ENCODE peak calls at places on chromosome 11, in nine cellular contexts. One of them, this sample, is unnamed.

GRCh38 chr11:57640068-57640800 is 9.5 kb downstream of the YPEL4 start:
- DNase-seq in breast epithelium: no peak
- DNase-seq in gastrocnemius medialis: no peak
- DNase-seq in upper lobe of left lung: no peak
- DNase-seq in right lobe of liver: no peak
- DNase-seq in body of pancreas: no peak
- DNase-seq in ovary: no peak
- DNase-seq in stomach: no peak
- DNase-seq in sigmoid colon: no peak
- DNase-seq in this sample: no peak

GRCh38 chr11:26065944-26066343 is 266.0 kb upstream of the ANO3 start:
- DNase-seq in right lobe of liver: no peak
- DNase-seq in body of pancreas: no peak
- DNase-seq in breast epithelium: no peak
- DNase-seq in upper lobe of left lung: no peak
- DNase-seq in stomach: no peak
- DNase-seq in ovary: no peak
- DNase-seq in gastrocnemius medialis: no peak
- DNase-seq in sigmoid colon: no peak
- DNase-seq in this sample: no peak

GRCh38 chr11:64356498-64357411 is 2.2 kb upstream of the RPS6KA4 start:
- DNase-seq in ovary: no peak
- DNase-seq in body of pancreas: peak; percentile 60
- DNase-seq in breast epithelium: no peak
- DNase-seq in gastrocnemius medialis: no peak
- DNase-seq in right lobe of liver: no peak
- DNase-seq in upper lobe of left lung: no peak
- DNase-seq in stomach: peak; percentile 57
- DNase-seq in sigmoid colon: no peak
- DNase-seq in this sample: no peak

GRCh38 chr11:69415411-69416122 is 65.9 kb upstream of the LINC01488 start:
- DNase-seq in gastrocnemius medialis: no peak
- DNase-seq in ovary: no peak
- DNase-seq in stomach: no peak
- DNase-seq in body of pancreas: no peak
- DNase-seq in right lobe of liver: no peak
- DNase-seq in breast epithelium: no peak
- DNase-seq in sigmoid colon: peak; percentile 46
- DNase-seq in upper lobe of left lung: no peak
- DNase-seq in this sample: no peak

GRCh38 chr11:72625746-72626636 is 48.2 kb downstream of the PDE2A start:
- DNase-seq in body of pancreas: peak; percentile 80
- DNase-seq in sigmoid colon: peak; percentile 90
- DNase-seq in right lobe of liver: peak; percentile 82
- DNase-seq in upper lobe of left lung: peak; percentile 87
- DNase-seq in breast epithelium: peak; percentile 39
- DNase-seq in gastrocnemius medialis: no peak
- DNase-seq in stomach: peak; percentile 68
- DNase-seq in ovary: peak; percentile 69
- DNase-seq in this sample: peak; percentile 75

GRCh38 chr11:124538019-124538418 is 5.4 kb downstream of the OR8B12 start:
- DNase-seq in breast epithelium: peak; percentile 79
- DNase-seq in right lobe of liver: no peak
- DNase-seq in body of pancreas: peak; percentile 7
- DNase-seq in sigmoid colon: no peak
- DNase-seq in ovary: no peak
- DNase-seq in stomach: no peak
- DNase-seq in upper lobe of left lung: no peak
- DNase-seq in gastrocnemius medialis: no peak
- DNase-seq in this sample: no peak

GRCh38 chr11:111526501-111526900 is 11.9 kb downstream of the HOATZ start:
- DNase-seq in body of pancreas: no peak
- DNase-seq in ovary: no peak
- DNase-seq in upper lobe of left lung: no peak
- DNase-seq in breast epithelium: no peak
- DNase-seq in sigmoid colon: no peak
- DNase-seq in gastrocnemius medialis: no peak
- DNase-seq in stomach: no peak
- DNase-seq in right lobe of liver: no peak
- DNase-seq in this sample: no peak

GRCh38 chr11:19607656-19608360 is 104.8 kb upstream of the NAV2 start:
- DNase-seq in upper lobe of left lung: no peak
- DNase-seq in stomach: no peak
- DNase-seq in sigmoid colon: no peak
- DNase-seq in breast epithelium: no peak
- DNase-seq in ovary: no peak
- DNase-seq in body of pancreas: no peak
- DNase-seq in gastrocnemius medialis: no peak
- DNase-seq in right lobe of liver: no peak
- DNase-seq in this sample: no peak

GRCh38 chr11:6539748-6540268 is 42.7 kb downstream of the DNHD1 start:
- DNase-seq in stomach: no peak
- DNase-seq in right lobe of liver: no peak
- DNase-seq in upper lobe of left lung: peak; percentile 62
- DNase-seq in body of pancreas: no peak
- DNase-seq in gastrocnemius medialis: no peak
- DNase-seq in breast epithelium: no peak
- DNase-seq in sigmoid colon: no peak
- DNase-seq in ovary: no peak
- DNase-seq in this sample: no peak

GRCh38 chr11:88543902-88544655 is 206.5 kb upstream of the CTSC start:
- DNase-seq in upper lobe of left lung: no peak
- DNase-seq in ovary: peak; percentile 45
- DNase-seq in right lobe of liver: peak; percentile 80
- DNase-seq in gastrocnemius medialis: peak; percentile 48
- DNase-seq in sigmoid colon: peak; percentile 89
- DNase-seq in stomach: peak; percentile 75
- DNase-seq in breast epithelium: peak; percentile 66
- DNase-seq in body of pancreas: peak; percentile 82
- DNase-seq in this sample: peak; percentile 73

GRCh38 chr11:98155696-98156095 is 865.1 kb upstream of the CNTN5 start:
- DNase-seq in gastrocnemius medialis: no peak
- DNase-seq in upper lobe of left lung: no peak
- DNase-seq in breast epithelium: no peak
- DNase-seq in body of pancreas: no peak
- DNase-seq in sigmoid colon: no peak
- DNase-seq in right lobe of liver: no peak
- DNase-seq in ovary: no peak
- DNase-seq in stomach: no peak
- DNase-seq in this sample: no peak

GRCh38 chr11:65502852-65503603 is 4.2 kb downstream of the MALAT1 start:
- DNase-seq in right lobe of liver: no peak
- DNase-seq in upper lobe of left lung: no peak
- DNase-seq in sigmoid colon: peak; percentile 55
- DNase-seq in ovary: no peak
- DNase-seq in stomach: no peak
- DNase-seq in breast epithelium: no peak
- DNase-seq in body of pancreas: no peak
- DNase-seq in gastrocnemius medialis: no peak
- DNase-seq in this sample: no peak

GRCh38 chr11:65500262-65501004 is 1.6 kb downstream of the MALAT1 start:
- DNase-seq in body of pancreas: peak; percentile 64
- DNase-seq in ovary: peak; percentile 42
- DNase-seq in upper lobe of left lung: no peak
- DNase-seq in gastrocnemius medialis: no peak
- DNase-seq in right lobe of liver: no peak
- DNase-seq in stomach: no peak
- DNase-seq in sigmoid colon: peak; percentile 78
- DNase-seq in breast epithelium: no peak
- DNase-seq in this sample: no peak

GRCh38 chr11:65502274-65502851 is 3.5 kb downstream of the MALAT1 start:
- DNase-seq in right lobe of liver: no peak
- DNase-seq in gastrocnemius medialis: no peak
- DNase-seq in ovary: no peak
- DNase-seq in upper lobe of left lung: no peak
- DNase-seq in breast epithelium: no peak
- DNase-seq in stomach: no peak
- DNase-seq in body of pancreas: no peak
- DNase-seq in sigmoid colon: no peak
- DNase-seq in this sample: no peak

GRCh38 chr11:65501005-65501529 is 2.2 kb downstream of the MALAT1 start:
- DNase-seq in upper lobe of left lung: no peak
- DNase-seq in gastrocnemius medialis: no peak
- DNase-seq in sigmoid colon: no peak
- DNase-seq in right lobe of liver: no peak
- DNase-seq in ovary: no peak
- DNase-seq in stomach: no peak
- DNase-seq in body of pancreas: no peak
- DNase-seq in breast epithelium: no peak
- DNase-seq in this sample: no peak

GRCh38 chr11:65501530-65502273 is 2.9 kb downstream of the MALAT1 start:
- DNase-seq in sigmoid colon: peak; percentile 52
- DNase-seq in gastrocnemius medialis: no peak
- DNase-seq in right lobe of liver: no peak
- DNase-seq in upper lobe of left lung: no peak
- DNase-seq in stomach: no peak
- DNase-seq in body of pancreas: no peak
- DNase-seq in breast epithelium: no peak
- DNase-seq in ovary: no peak
- DNase-seq in this sample: no peak
- TF ChIP-seq POLR2A in sigmoid colon: peak; percentile 36
- TF ChIP-seq POLR2A in gastrocnemius medialis: no peak
- TF ChIP-seq POLR2A in right lobe of liver: peak; percentile 23
- TF ChIP-seq POLR2A in upper lobe of left lung: no peak
- TF ChIP-seq POLR2A in stomach: peak; percentile 30
- TF ChIP-seq POLR2A in body of pancreas: no peak
- TF ChIP-seq POLR2A in breast epithelium: no peak
- TF ChIP-seq POLR2A in ovary: no peak
- TF ChIP-seq POLR2A in this sample: no peak

GRCh38 chr11:126475627-126475991 is 120.1 kb downstream of the ST3GAL4 start:
- DNase-seq in sigmoid colon: no peak
- DNase-seq in breast epithelium: no peak
- DNase-seq in upper lobe of left lung: no peak
- DNase-seq in right lobe of liver: no peak
- DNase-seq in stomach: no peak
- DNase-seq in body of pancreas: no peak
- DNase-seq in gastrocnemius medialis: no peak
- DNase-seq in ovary: no peak
- DNase-seq in this sample: no peak

GRCh38 chr11:126476256-126476970 is 120.9 kb downstream of the ST3GAL4 start:
- DNase-seq in stomach: no peak
- DNase-seq in ovary: no peak
- DNase-seq in gastrocnemius medialis: no peak
- DNase-seq in body of pancreas: no peak
- DNase-seq in breast epithelium: no peak
- DNase-seq in upper lobe of left lung: no peak
- DNase-seq in sigmoid colon: no peak
- DNase-seq in right lobe of liver: no peak
- DNase-seq in this sample: peak; percentile 51

GRCh38 chr11:126474220-126474619 is 118.7 kb downstream of the ST3GAL4 start:
- DNase-seq in breast epithelium: no peak
- DNase-seq in ovary: no peak
- DNase-seq in sigmoid colon: no peak
- DNase-seq in stomach: no peak
- DNase-seq in upper lobe of left lung: no peak
- DNase-seq in body of pancreas: peak; percentile 88
- DNase-seq in right lobe of liver: no peak
- DNase-seq in gastrocnemius medialis: no peak
- DNase-seq in this sample: no peak

GRCh38 chr11:126474888-126475626 is 119.6 kb downstream of the ST3GAL4 start:
- DNase-seq in upper lobe of left lung: no peak
- DNase-seq in right lobe of liver: no peak
- DNase-seq in gastrocnemius medialis: no peak
- DNase-seq in sigmoid colon: no peak
- DNase-seq in stomach: no peak
- DNase-seq in breast epithelium: no peak
- DNase-seq in body of pancreas: no peak
- DNase-seq in ovary: peak; percentile 46
- DNase-seq in this sample: no peak

DNA sequence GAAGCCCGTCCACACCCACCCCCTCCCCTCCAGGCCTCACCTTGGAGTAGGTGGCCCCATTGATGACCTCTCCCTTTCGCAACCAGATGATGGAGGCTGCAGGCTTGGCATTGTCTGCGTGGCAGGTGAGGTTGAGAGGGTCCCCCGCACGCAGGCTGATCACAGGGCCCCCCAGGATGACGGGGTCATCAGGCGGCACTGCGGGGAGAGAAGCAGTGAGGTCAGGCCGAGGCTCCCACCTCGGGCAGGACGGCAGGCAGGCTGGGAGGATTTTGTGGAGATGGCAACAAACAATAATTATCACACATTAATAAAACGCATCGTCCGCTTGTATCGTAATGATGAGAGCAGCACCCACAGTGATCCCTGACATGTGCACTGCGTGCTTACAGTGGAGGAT is 117.8 kb downstream of the ST3GAL4 start:
- DNase-seq in ovary: no peak
- DNase-seq in sigmoid colon: no peak
- DNase-seq in body of pancreas: no peak
- DNase-seq in right lobe of liver: no peak
- DNase-seq in upper lobe of left lung: no peak
- DNase-seq in stomach: no peak
- DNase-seq in gastrocnemius medialis: no peak
- DNase-seq in breast epithelium: no peak
- DNase-seq in this sample: peak; percentile 20
- H3K4me1 ChIP-seq in ovary: peaks cover 6% of the 10 kb centered on the region
- H3K4me1 ChIP-seq in sigmoid colon: no peaks in the 10 kb centered on the region
- H3K4me1 ChIP-seq in body of pancreas: peaks cover 12% of the 10 kb centered on the region
- H3K4me1 ChIP-seq in right lobe of liver: no peaks in the 10 kb centered on the region
- H3K4me1 ChIP-seq in upper lobe of left lung: peaks cover 15% of the 10 kb centered on the region
- H3K4me1 ChIP-seq in stomach: no peaks in the 10 kb centered on the region
- H3K4me1 ChIP-seq in gastrocnemius medialis: no peaks in the 10 kb centered on the region
- H3K4me1 ChIP-seq in breast epithelium: no peaks in the 10 kb centered on the region
- H3K4me1 ChIP-seq in this sample: peaks cover 20% of the 10 kb centered on the region

GRCh38 chr11:47641585-47642098 is 717 bp downstream of the MTCH2 start:
- DNase-seq in body of pancreas: no peak
- DNase-seq in ovary: no peak
- DNase-seq in sigmoid colon: no peak
- DNase-seq in right lobe of liver: no peak
- DNase-seq in upper lobe of left lung: no peak
- DNase-seq in breast epithelium: no peak
- DNase-seq in gastrocnemius medialis: no peak
- DNase-seq in stomach: no peak
- DNase-seq in this sample: no peak

GRCh38 chr11:47645500-47645899 is 3.1 kb upstream of the MTCH2 start:
- DNase-seq in breast epithelium: no peak
- DNase-seq in body of pancreas: no peak
- DNase-seq in sigmoid colon: no peak
- DNase-seq in ovary: no peak
- DNase-seq in right lobe of liver: no peak
- DNase-seq in stomach: no peak
- DNase-seq in gastrocnemius medialis: no peak
- DNase-seq in upper lobe of left lung: no peak
- DNase-seq in this sample: no peak

GRCh38 chr11:47646019-47646418 is 3.7 kb upstream of the MTCH2 start:
- DNase-seq in breast epithelium: no peak
- DNase-seq in body of pancreas: no peak
- DNase-seq in ovary: no peak
- DNase-seq in gastrocnemius medialis: no peak
- DNase-seq in stomach: no peak
- DNase-seq in sigmoid colon: no peak
- DNase-seq in upper lobe of left lung: no peak
- DNase-seq in right lobe of liver: no peak
- DNase-seq in this sample: no peak

GRCh38 chr11:47642099-47642855 is at the start of gene MTCH2:
- DNase-seq in right lobe of liver: peak; percentile 97
- DNase-seq in ovary: peak; percentile 95
- DNase-seq in body of pancreas: peak; percentile 96
- DNase-seq in stomach: peak; percentile 95
- DNase-seq in upper lobe of left lung: peak; percentile 99
- DNase-seq in breast epithelium: peak; percentile 94
- DNase-seq in sigmoid colon: peak; percentile 98
- DNase-seq in gastrocnemius medialis: peak; percentile 95
- DNase-seq in this sample: peak; percentile 97
- TF ChIP-seq POLR2A in right lobe of liver: peak; percentile 90
- TF ChIP-seq POLR2A in ovary: peak; percentile 64
- TF ChIP-seq POLR2A in body of pancreas: peak; percentile 67
- TF ChIP-seq POLR2A in stomach: no peak
- TF ChIP-seq POLR2A in upper lobe of left lung: no peak
- TF ChIP-seq POLR2A in breast epithelium: no peak
- TF ChIP-seq POLR2A in sigmoid colon: peak; percentile 36
- TF ChIP-seq POLR2A in gastrocnemius medialis: peak; percentile 86
- TF ChIP-seq POLR2A in this sample: no peak

GRCh38 chr11:13258855-13259254 is 18.7 kb upstream of the BMAL1 start:
- DNase-seq in ovary: no peak
- DNase-seq in right lobe of liver: no peak
- DNase-seq in gastrocnemius medialis: no peak
- DNase-seq in upper lobe of left lung: no peak
- DNase-seq in body of pancreas: no peak
- DNase-seq in breast epithelium: no peak
- DNase-seq in stomach: no peak
- DNase-seq in sigmoid colon: no peak
- DNase-seq in this sample: no peak
- H3K4me1 ChIP-seq in ovary: peaks cover 3% of the 10 kb centered on the region
- H3K4me1 ChIP-seq in right lobe of liver: no peaks in the 10 kb centered on the region
- H3K4me1 ChIP-seq in gastrocnemius medialis: peaks cover 21% of the 10 kb centered on the region
- H3K4me1 ChIP-seq in upper lobe of left lung: peaks cover 22% of the 10 kb centered on the region
- H3K4me1 ChIP-seq in body of pancreas: no peaks in the 10 kb centered on the region
- H3K4me1 ChIP-seq in breast epithelium: peaks cover 13% of the 10 kb centered on the region
- H3K4me1 ChIP-seq in stomach: peaks cover 10% of the 10 kb centered on the region
- H3K4me1 ChIP-seq in sigmoid colon: peaks cover 29% of the 10 kb centered on the region
- H3K4me1 ChIP-seq in this sample: peaks cover 19% of the 10 kb centered on the region